ENCODE peak calls at places on chromosome 3, in eight cellular contexts. Y, A, J, I, W, M, K and U are unnamed samples.

GRCh38 chr3:89742546-89742945 is 635.1 kb downstream of the EPHA3 start:
- DNase-seq in I (no peak), Y (no peak), K (no peak), A (no peak), M (no peak), J (no peak), W (no peak), U (no peak)

GRCh38 chr3:135017494-135017893 is 222.4 kb downstream of the EPHB1 start:
- DNase-seq in K (no peak), A (no peak), J (no peak), W (no peak), Y (no peak), I (no peak), M (no peak), U (no peak)

GRCh38 chr3:117719316-117719926 is 1009.8 kb downstream of the TUSC7 start:
- DNase-seq in Y (no peak), W (peak), J (peak), A (no peak), K (no peak), M (no peak), I (peak), U (no peak)

GRCh38 chr3:156412600-156412999 is 142.3 kb downstream of the SSR3 start:
- DNase-seq in A (no peak), K (no peak), M (no peak), J (no peak), I (no peak), Y (no peak), W (no peak), U (no peak)

GRCh38 chr3:122535964-122536363 is 21.2 kb upstream of the KPNA1 start:
- DNase-seq in M (no peak), W (no peak), I (no peak), Y (no peak), K (no peak), J (no peak), A (no peak), U (no peak)

GRCh38 chr3:187370051-187370450 is 1.9 kb downstream of the RTP4 start:
- DNase-seq in A (no peak), I (no peak), M (no peak), Y (no peak), K (no peak), W (no peak), J (no peak), U (no peak)

GRCh38 chr3:85159376-85159775 is 200.6 kb downstream of the CADM2 start:
- DNase-seq in I (no peak), Y (no peak), A (no peak), K (no peak), W (no peak), M (no peak), J (no peak), U (no peak)

GRCh38 chr3:160784853-160785252 is 28.8 kb downstream of the PPM1L start:
- DNase-seq in Y (no peak), A (no peak), J (no peak), W (no peak), I (no peak), K (no peak), M (no peak), U (no peak)

GRCh38 chr3:187947927-187948682 is 202.8 kb upstream of the BCL6 start:
- DNase-seq in J (no peak), I (no peak), M (no peak), A (no peak), W (no peak), K (no peak), Y (no peak), U (no peak)

GRCh38 chr3:17044844-17045243 is 160.1 kb downstream of the PLCL2 start:
- DNase-seq in K (no peak), I (no peak), W (no peak), Y (no peak), J (no peak), M (no peak), A (no peak), U (no peak)

GRCh38 chr3:159852821-159853505 is 135.7 kb upstream of the IL12A start:
- DNase-seq in A (peak), M (no peak), K (no peak), I (no peak), W (no peak), J (peak), Y (peak), U (no peak)

GRCh38 chr3:46673151-46674030 is 20.1 kb downstream of the ALS2CL start:
- DNase-seq in J (no peak), I (no peak), W (no peak), K (no peak), A (peak), Y (peak), M (peak), U (no peak)

GRCh38 chr3:112341386-112341785 is 8.4 kb downstream of the CD200 start:
- DNase-seq in W (no peak), M (no peak), Y (no peak), K (no peak), I (no peak), A (no peak), J (no peak), U (no peak)

GRCh38 chr3:41198526-41198925 is 779 bp upstream of the CTNNB1 start:
- DNase-seq in A (no peak), W (no peak), J (no peak), Y (peak), I (peak), K (no peak), M (peak), U (no peak)

GRCh38 chr3:62229908-62230307 is 143.4 kb downstream of the FEZF2 start:
- DNase-seq in K (no peak), M (no peak), W (no peak), J (peak), I (peak), Y (no peak), A (no peak), U (no peak)

GRCh38 chr3:85912981-85913380 is 954.2 kb downstream of the CADM2 start:
- DNase-seq in J (no peak), M (no peak), A (no peak), I (no peak), Y (no peak), K (no peak), W (no peak), U (no peak)

GRCh38 chr3:97687734-97688133 is 76.8 kb upstream of the ARL6 start:
- DNase-seq in W (no peak), I (no peak), Y (no peak), M (no peak), K (no peak), A (no peak), J (no peak), U (no peak)

GRCh38 chr3:146747928-146748327 is 142.8 kb upstream of the PLSCR5 start:
- DNase-seq in I (no peak), A (no peak), W (no peak), J (no peak), M (no peak), K (no peak), Y (no peak), U (no peak)

GRCh38 chr3:47850803-47851417 is 48.0 kb downstream of the DHX30 start:
- DNase-seq in I (no peak), A (peak), J (no peak), M (no peak), K (no peak), Y (no peak), W (no peak), U (no peak)

GRCh38 chr3:59367150-59367549 is 317.3 kb upstream of the CFAP20DC start:
- DNase-seq in I (no peak), W (no peak), K (no peak), Y (no peak), A (no peak), M (no peak), J (no peak), U (no peak)

GRCh38 chr3:178084938-178085816 is 451.1 kb upstream of the KCNMB2 start:
- DNase-seq in M (peak), J (no peak), Y (peak), K (no peak), A (no peak), I (no peak), W (no peak), U (no peak)

GRCh38 chr3:18440053-18440768 is 15.1 kb upstream of the SATB1 start:
- DNase-seq in Y (no peak), K (no peak), J (no peak), M (no peak), W (no peak), A (no peak), I (no peak), U (no peak)

GRCh38 chr3:56593455-56594158 is 36.6 kb downstream of the CCDC66 start:
- DNase-seq in Y (no peak), I (no peak), W (no peak), A (no peak), J (no peak), M (no peak), K (no peak), U (no peak)

DNA sequence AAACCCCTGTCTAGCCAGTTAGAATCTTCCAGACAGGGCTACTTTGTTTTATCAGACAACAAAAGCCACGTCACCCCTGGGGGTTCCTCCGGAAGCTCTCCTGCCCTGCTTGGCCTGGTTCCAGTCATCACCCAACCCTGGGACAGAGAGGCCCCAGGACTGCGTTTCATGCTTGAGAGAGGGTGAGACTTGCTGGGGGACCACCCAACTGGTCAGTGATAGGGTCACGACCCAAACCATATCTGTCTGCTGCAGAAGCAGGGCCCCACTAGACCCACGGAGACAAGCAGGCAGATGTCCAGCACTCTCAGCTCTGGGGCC is 1.2 kb downstream of the NT5DC2 start:
- DNase-seq in Y (peak), J (no peak), K (peak), M (peak), I (peak), A (peak), W (peak), U (no peak)
- TF ChIP-seq POLR2A in Y (no peak), J (no peak), K (no peak), M (no peak), I (no peak), A (no peak), W (no peak), U (no peak)

GRCh38 chr3:5195605-5196004 is 8.1 kb downstream of the EDEM1 start:
- DNase-seq in M (no peak), A (no peak), J (no peak), Y (no peak), W (no peak), K (no peak), I (peak), U (no peak)
- TF ChIP-seq POLR2A in M (no peak), A (no peak), J (no peak), Y (no peak), W (no peak), K (peak), I (no peak), U (no peak)

DNA sequence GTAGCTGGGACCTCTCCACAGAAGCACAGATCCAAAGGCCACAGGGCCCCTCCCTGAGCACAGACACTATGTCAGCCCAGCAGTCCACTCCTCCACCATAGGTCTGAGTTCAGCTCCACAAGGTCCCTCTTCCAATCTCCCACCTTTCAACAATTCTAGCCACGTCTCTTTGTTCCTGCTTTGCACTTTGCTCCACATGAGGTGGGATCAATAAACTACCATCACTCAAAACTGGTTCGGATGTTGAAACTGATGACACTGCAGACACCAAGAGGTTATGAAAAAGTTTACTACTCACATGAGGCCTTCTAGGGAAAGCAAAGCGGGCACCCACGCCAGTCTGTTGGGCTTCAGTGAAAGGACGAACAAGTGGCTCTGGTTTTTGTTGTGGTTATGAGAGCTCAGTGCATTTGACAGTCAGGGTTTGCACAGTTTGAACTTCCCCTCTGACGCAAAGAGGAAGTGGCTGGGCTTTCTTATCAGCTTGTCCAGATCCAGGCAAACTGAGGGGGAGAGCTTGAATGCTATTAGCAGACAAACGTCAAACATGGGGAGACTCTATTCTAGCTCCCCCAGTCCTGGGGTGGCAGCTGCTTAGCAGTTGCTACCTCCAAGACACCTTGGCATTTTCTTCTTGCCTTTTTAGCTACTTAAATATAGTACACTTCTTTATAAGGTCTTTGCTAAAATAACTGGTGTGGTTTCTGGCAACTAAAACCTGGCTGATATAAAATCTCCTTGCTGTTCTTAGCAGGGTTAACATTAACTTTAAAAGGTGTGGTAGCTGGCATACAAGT is 37.8 kb downstream of the ZNF445 start:
- DNase-seq in J (no peak), M (peak), K (peak), A (peak), I (peak), Y (peak), W (peak), U (peak)
- TF ChIP-seq POLR2A in J (no peak), M (no peak), K (peak), A (no peak), I (peak), Y (peak), W (peak), U (peak)

GRCh38 chr3:53269888-53270880 is 14.4 kb upstream of the TKT start:
- DNase-seq in Y (peak), M (peak), J (peak), W (peak), K (no peak), I (peak), A (peak), U (peak)
- TF ChIP-seq POLR2A in Y (no peak), M (no peak), J (peak), W (peak), K (no peak), I (no peak), A (no peak), U (no peak)

GRCh38 chr3:115239717-115240116 is 92.6 kb upstream of the ZBTB20 start:
- DNase-seq in I (no peak), K (no peak), J (peak), Y (peak), M (peak), A (no peak), W (no peak), U (no peak)
- TF ChIP-seq POLR2A in I (no peak), K (no peak), J (no peak), Y (no peak), M (no peak), A (no peak), W (no peak), U (no peak)

DNA sequence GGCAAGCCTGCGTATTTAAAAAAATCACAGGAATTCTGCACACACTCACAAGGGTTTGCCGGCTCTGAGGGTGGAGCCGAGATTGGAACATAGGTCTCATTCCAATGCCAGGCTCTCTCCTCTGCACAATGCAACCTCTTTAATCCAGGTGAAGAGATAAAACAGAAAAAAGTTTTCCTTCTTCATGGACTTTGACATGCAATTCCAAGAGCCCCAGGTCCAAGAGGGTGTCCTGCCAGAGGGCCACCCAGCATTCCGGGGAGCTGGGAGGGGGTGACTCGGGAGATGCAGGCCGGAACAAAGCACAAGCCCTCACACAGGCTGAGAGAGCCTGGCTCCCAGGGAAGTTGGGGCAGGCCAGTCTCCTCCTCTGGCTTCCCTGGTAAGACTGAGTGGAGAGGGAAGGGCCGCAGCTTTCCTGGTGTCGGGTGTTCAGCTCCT is 6.7 kb upstream of the SLC12A8 start:
- DNase-seq in W (no peak), K (no peak), J (no peak), Y (no peak), M (no peak), A (no peak), I (no peak), U (no peak)
- TF ChIP-seq POLR2A in W (no peak), K (no peak), J (no peak), Y (no peak), M (no peak), A (no peak), I (no peak), U (no peak)

GRCh38 chr3:12967751-12968209 is 105.4 kb downstream of the IQSEC1 start:
- DNase-seq in Y (peak), W (peak), J (peak), K (peak), A (peak), M (peak), I (peak), U (peak)
- TF ChIP-seq POLR2A in Y (no peak), W (no peak), J (peak), K (no peak), A (no peak), M (no peak), I (no peak), U (no peak)

GRCh38 chr3:10289785-10290355 is 2.9 kb downstream of the GHRL start:
- DNase-seq in K (no peak), J (no peak), M (no peak), I (no peak), W (no peak), A (no peak), Y (no peak), U (no peak)
- TF ChIP-seq POLR2A in K (no peak), J (no peak), M (no peak), I (no peak), W (no peak), A (no peak), Y (no peak), U (no peak)

GRCh38 chr3:152272771-152273242 is 4.1 kb downstream of the MBNL1 start:
- DNase-seq in Y (no peak), W (no peak), K (no peak), I (peak), A (no peak), M (no peak), J (no peak), U (no peak)
- TF ChIP-seq POLR2A in Y (no peak), W (peak), K (no peak), I (no peak), A (no peak), M (no peak), J (no peak), U (no peak)

GRCh38 chr3:4494807-4495200 is 1.7 kb downstream of the ITPR1 start:
- DNase-seq in M (no peak), Y (no peak), K (no peak), W (no peak), J (no peak), A (no peak), I (peak), U (no peak)

GRCh38 chr3:4491873-4492239 is 1.3 kb upstream of the ITPR1 start:
- DNase-seq in K (no peak), M (no peak), J (no peak), Y (no peak), I (no peak), A (no peak), W (no peak), U (no peak)

GRCh38 chr3:4493008-4493930 is at the start of gene ITPR1:
- DNase-seq in W (peak), J (peak), Y (peak), A (peak), M (peak), K (peak), I (peak), U (peak)

GRCh38 chr3:4493931-4494806 is 1.0 kb downstream of the ITPR1 start:
- DNase-seq in W (no peak), Y (no peak), M (no peak), K (no peak), I (peak), A (peak), J (no peak), U (no peak)

GRCh38 chr3:4492240-4493007 is 724 bp upstream of the ITPR1 start:
- DNase-seq in M (peak), W (no peak), Y (peak), A (peak), I (peak), J (peak), K (no peak), U (no peak)
- TF ChIP-seq POLR2A in M (no peak), W (no peak), Y (peak), A (no peak), I (no peak), J (no peak), K (no peak), U (no peak)